ENCODE peak calls at places on chromosomes 2 and 18, in seven cellular contexts. C is glutamatergic neuron, V is A549, F is HFFc6, P is left colon, J is stromal cell of bone marrow, S is LoVo. Q is an unnamed sample.

GRCh38 chr2:225282858-225283693 is 116.4 kb upstream of the NYAP2 start:
- DNase-seq in C (peak; percentile 23), V (peak; percentile 24), F (peak; percentile 54), P (peak; percentile 5), J (peak; percentile 27), S (peak; percentile 16), Q (no peak)

GRCh38 chr2:105396254-105397024 is 2.4 kb downstream of the FHL2 start:
- DNase-seq in C (no peak), V (peak; percentile 89), F (peak; percentile 99), P (peak; percentile 64), J (peak; percentile 98), S (peak; percentile 89), Q (peak; percentile 83)

GRCh38 chr2:86275384-86275799 is 62.0 kb downstream of the REEP1 start:
- DNase-seq in C (no peak), V (no peak), F (no peak), P (peak; percentile 41), J (no peak), S (no peak), Q (no peak)

GRCh38 chr2:39062320-39062719 is 58.5 kb downstream of the SOS1 start:
- DNase-seq in C (no peak), V (no peak), F (no peak), P (no peak), J (no peak), S (no peak), Q (no peak)

GRCh38 chr2:176814740-176815367 is 397.7 kb upstream of the HNRNPA3 start:
- DNase-seq in C (no peak), V (peak; percentile 37), F (peak; percentile 9), P (no peak), J (peak; percentile 13), S (peak; percentile 61), Q (no peak)

GRCh38 chr2:67660871-67661270 is 263.7 kb downstream of the ETAA1 start:
- DNase-seq in C (no peak), V (no peak), F (no peak), P (no peak), J (no peak), S (no peak), Q (no peak)

GRCh38 chr2:185255566-185255965 is 483.0 kb upstream of the FSIP2 start:
- DNase-seq in C (no peak), V (no peak), F (no peak), P (no peak), J (no peak), S (no peak), Q (peak; percentile 16)

GRCh38 chr2:88746929-88747490 is 55.5 kb downstream of the RPIA start:
- DNase-seq in C (no peak), V (no peak), F (no peak), P (no peak), J (no peak), S (no peak), Q (no peak)

GRCh38 chr2:174844295-174844708 is 80.0 kb upstream of the CHRNA1 start:
- DNase-seq in C (no peak), V (no peak), F (no peak), P (no peak), J (no peak), S (no peak), Q (no peak)

GRCh38 chr2:129281761-129282160 is 697.7 kb upstream of the RAB6C start:
- DNase-seq in C (no peak), V (no peak), F (no peak), P (no peak), J (no peak), S (no peak), Q (no peak)

GRCh38 chr2:200618590-200619021 is 32.8 kb downstream of the AOX1 start:
- DNase-seq in C (no peak), V (peak; percentile 76), F (no peak), P (no peak), J (peak; percentile 50), S (no peak), Q (no peak)

GRCh38 chr2:43086451-43087221 is 139.8 kb downstream of the ZFP36L2 start:
- DNase-seq in C (no peak), V (peak; percentile 92), F (peak; percentile 97), P (no peak), J (peak; percentile 98), S (peak; percentile 51), Q (peak; percentile 82)

GRCh38 chr18:48324651-48325050 is 84.5 kb downstream of the ZBTB7C start:
- DNase-seq in C (no peak), V (no peak), F (no peak), P (no peak), J (no peak), S (no peak), Q (no peak)

GRCh38 chr2:31219131-31219969 is 2.0 kb upstream of the CAPN14 start:
- DNase-seq in C (no peak), V (peak; percentile 19), F (no peak), P (peak; percentile 16), J (no peak), S (no peak), Q (no peak)

GRCh38 chr18:69996417-69996816 is 48.7 kb upstream of the CD226 start:
- DNase-seq in C (no peak), V (no peak), F (no peak), P (no peak), J (no peak), S (no peak), Q (no peak)

GRCh38 chr2:152861349-152861942 is 143.0 kb downstream of the ARL6IP6 start:
- DNase-seq in C (no peak), V (peak; percentile 36), F (no peak), P (peak; percentile 32), J (no peak), S (peak; percentile 53), Q (peak; percentile 36)

GRCh38 chr18:8943900-8944870 is 158.3 kb upstream of the NDUFV2 start:
- DNase-seq in C (no peak), V (no peak), F (peak; percentile 79), P (no peak), J (peak; percentile 69), S (peak; percentile 9), Q (no peak)

GRCh38 chr2:144404621-144405312 is 115.2 kb downstream of the ZEB2 start:
- DNase-seq in C (no peak), V (no peak), F (no peak), P (no peak), J (no peak), S (no peak), Q (no peak)

GRCh38 chr2:85846411-85846810 is 42.4 kb downstream of the ST3GAL5 start:
- DNase-seq in C (no peak), V (no peak), F (peak; percentile 78), P (no peak), J (peak; percentile 24), S (no peak), Q (no peak)

GRCh38 chr2:19609266-19609665 is 250.8 kb upstream of the OSR1 start:
- DNase-seq in C (no peak), V (no peak), F (no peak), P (no peak), J (no peak), S (no peak), Q (no peak)

GRCh38 chr2:109238580-109238979 is 109.6 kb downstream of the SH3RF3 start:
- DNase-seq in C (no peak), V (no peak), F (peak; percentile 53), P (peak; percentile 31), J (peak; percentile 48), S (no peak), Q (peak; percentile 61)

GRCh38 chr2:47321411-47322031 is 81.4 kb upstream of the MSH2 start:
- DNase-seq in C (peak; percentile 28), V (no peak), F (no peak), P (no peak), J (no peak), S (no peak), Q (no peak)

GRCh38 chr18:24497052-24497754 is 36.8 kb downstream of the HRH4 start:
- DNase-seq in C (no peak), V (no peak), F (peak; percentile 53), P (no peak), J (peak; percentile 19), S (no peak), Q (no peak)